ENCODE peak calls at places on chromosomes 2 and 18, in six cellular contexts. N, T, Y, D, W and P are unnamed samples.

GRCh38 chr18:36296591-36297418 is 708 bp upstream of the FHOD3 start:
- DNase-seq in W (peak; percentile 48), T (peak; percentile 78), N (no peak), Y (no peak), D (peak; percentile 50), P (peak; percentile 90)

GRCh38 chr2:156342252-156343095 is 10.0 kb upstream of the NR4A2 start:
- DNase-seq in T (peak; percentile 95), N (peak; percentile 87), D (peak; percentile 84), W (peak; percentile 94), Y (peak; percentile 97), P (peak; percentile 96)

GRCh38 chr2:11757101-11757500 is 10.7 kb downstream of the LPIN1 start:
- DNase-seq in T (no peak), W (no peak), D (no peak), Y (no peak), N (no peak), P (no peak)

GRCh38 chr18:46335551-46336059 is 231.4 kb downstream of the HAUS1 start:
- DNase-seq in W (no peak), D (no peak), Y (no peak), T (no peak), N (no peak), P (no peak)

GRCh38 chr18:33745396-33745795 is 167.4 kb downstream of the ASXL3 start:
- DNase-seq in T (no peak), W (no peak), N (no peak), Y (no peak), D (no peak), P (no peak)

GRCh38 chr18:48872234-48873145 is 78.3 kb downstream of the SMAD7 start:
- DNase-seq in W (peak; percentile 17), D (no peak), Y (no peak), N (no peak), T (no peak), P (no peak)

GRCh38 chr2:133581027-133581760 is 12.9 kb upstream of the NCKAP5 start:
- DNase-seq in D (peak; percentile 36), T (no peak), W (peak; percentile 18), Y (no peak), N (no peak), P (no peak)

GRCh38 chr2:14530506-14530905 is 102.0 kb upstream of the LRATD1 start:
- DNase-seq in D (no peak), N (no peak), Y (no peak), T (no peak), W (no peak), P (peak; percentile 66)

GRCh38 chr2:99775585-99775984 is 285.8 kb upstream of the REV1 start:
- DNase-seq in T (no peak), W (peak; percentile 10), N (no peak), Y (no peak), D (peak; percentile 33), P (peak; percentile 9)

GRCh38 chr2:177314194-177314593 is 49.7 kb upstream of the NFE2L2 start:
- DNase-seq in N (no peak), Y (no peak), D (peak; percentile 74), T (no peak), W (peak; percentile 52), P (peak; percentile 63)

GRCh38 chr2:150110548-150110947 is 376.9 kb downstream of the RND3 start:
- DNase-seq in N (no peak), D (no peak), T (no peak), Y (no peak), W (no peak), P (no peak)

GRCh38 chr2:200812122-200813022 is 662 bp downstream of the BZW1 start:
- DNase-seq in Y (peak; percentile 81), T (peak; percentile 86), D (no peak), N (peak; percentile 67), W (peak; percentile 70), P (peak; percentile 82)

GRCh38 chr2:238158807-238159539 is at the start of gene ERFE:
- DNase-seq in N (no peak), Y (no peak), T (no peak), D (no peak), W (peak; percentile 61), P (no peak)

GRCh38 chr2:3981446-3981845 is 278.1 kb downstream of the DCDC2C start:
- DNase-seq in W (no peak), Y (no peak), T (no peak), D (no peak), N (no peak), P (no peak)

GRCh38 chr2:131126436-131126835 is 21.3 kb downstream of the PLEKHB2 start:
- DNase-seq in D (no peak), W (no peak), T (no peak), Y (no peak), N (no peak), P (no peak)

GRCh38 chr2:3627500-3628100 is 30.4 kb upstream of the ALLC start:
- DNase-seq in W (no peak), T (peak; percentile 10), Y (peak; percentile 8), D (no peak), N (no peak), P (no peak)

GRCh38 chr18:44507729-44508325 is 172.9 kb upstream of the SETBP1 start:
- DNase-seq in D (no peak), W (no peak), Y (no peak), N (peak; percentile 78), T (peak; percentile 29), P (no peak)

GRCh38 chr2:19609266-19609665 is 250.8 kb upstream of the OSR1 start:
- DNase-seq in T (no peak), W (no peak), N (no peak), Y (no peak), D (no peak), P (no peak)

GRCh38 chr2:154875999-154876398 is 177.5 kb downstream of the KCNJ3 start:
- DNase-seq in T (no peak), N (no peak), D (no peak), W (no peak), Y (no peak), P (no peak)

GRCh38 chr2:160042054-160042453 is 20.4 kb downstream of the PLA2R1 start:
- DNase-seq in T (no peak), N (no peak), D (no peak), W (peak; percentile 47), Y (no peak), P (no peak)

GRCh38 chr2:26571316-26571715 is 69.8 kb downstream of the CIB4 start:
- DNase-seq in D (no peak), W (no peak), Y (no peak), T (no peak), N (peak; percentile 26), P (no peak)

GRCh38 chr2:232628466-232629200 is 4.8 kb upstream of the EFHD1 start:
- DNase-seq in D (no peak), Y (no peak), N (no peak), T (no peak), W (no peak), P (no peak)

GRCh38 chr18:7566587-7567486 is at the start of gene PTPRM:
- DNase-seq in W (peak; percentile 88), Y (peak; percentile 82), D (no peak), T (peak; percentile 87), N (no peak), P (peak; percentile 80)

GRCh38 chr2:241665731-241666440 is 20.7 kb downstream of the DTYMK start:
- DNase-seq in D (no peak), T (no peak), W (no peak), N (no peak), Y (no peak), P (no peak)

GRCh38 chr2:179180242-179180641 is 84.4 kb downstream of the SESTD1 start:
- DNase-seq in W (no peak), Y (no peak), T (no peak), D (no peak), N (no peak), P (no peak)
- TF ChIP-seq CTCF in W (no peak), Y (no peak), T (no peak), D (no peak), N (no peak), P (no peak)

GRCh38 chr2:62415019-62415431 is 91.0 kb downstream of the TMEM17 start:
- DNase-seq in N (no peak), T (no peak), D (no peak), W (no peak), Y (no peak), P (no peak)

GRCh38 chr2:62410015-62410453 is 96.0 kb downstream of the TMEM17 start:
- DNase-seq in W (no peak), N (no peak), T (no peak), Y (no peak), D (no peak), P (no peak)

GRCh38 chr2:62413116-62413663 is 92.8 kb downstream of the TMEM17 start:
- DNase-seq in W (no peak), T (no peak), D (no peak), Y (no peak), N (no peak), P (no peak)

GRCh38 chr2:62410926-62411456 is 95.0 kb downstream of the TMEM17 start:
- DNase-seq in W (no peak), T (no peak), Y (no peak), N (no peak), D (no peak), P (no peak)

DNA sequence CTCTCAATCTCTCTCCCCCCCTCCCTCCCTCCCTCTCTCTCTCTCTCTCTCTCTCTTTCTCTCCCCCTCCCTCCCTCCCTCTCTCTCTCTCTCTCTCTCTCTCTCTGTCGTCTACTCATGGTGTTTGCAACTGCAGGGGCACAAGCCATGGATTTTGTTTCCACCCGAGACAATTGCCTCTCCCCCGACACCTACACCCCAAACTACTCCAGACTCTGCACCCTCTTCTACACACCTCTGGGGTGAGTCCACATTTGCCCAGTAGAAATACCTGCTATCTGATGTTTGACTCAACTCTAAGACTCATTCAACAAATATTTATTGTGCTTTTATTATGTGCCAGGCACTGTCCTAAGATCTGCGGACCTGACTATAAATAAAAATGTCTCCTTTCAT is 93.7 kb downstream of the TMEM17 start:
- DNase-seq in D (no peak), N (no peak), T (no peak), W (peak; percentile 65), Y (no peak), P (peak; percentile 6)
- TF ChIP-seq CTCF in D (no peak), N (peak; percentile 34), T (no peak), W (no peak), Y (peak; percentile 21), P (no peak)

GRCh38 chr2:71154798-71155197 is 24.4 kb downstream of the MPHOSPH10 start:
- DNase-seq in Y (no peak), W (peak; percentile 60), D (no peak), T (no peak), N (no peak), P (no peak)
- TF ChIP-seq CTCF in Y (no peak), W (peak; percentile 59), D (peak; percentile 9), T (no peak), N (no peak), P (no peak)

DNA sequence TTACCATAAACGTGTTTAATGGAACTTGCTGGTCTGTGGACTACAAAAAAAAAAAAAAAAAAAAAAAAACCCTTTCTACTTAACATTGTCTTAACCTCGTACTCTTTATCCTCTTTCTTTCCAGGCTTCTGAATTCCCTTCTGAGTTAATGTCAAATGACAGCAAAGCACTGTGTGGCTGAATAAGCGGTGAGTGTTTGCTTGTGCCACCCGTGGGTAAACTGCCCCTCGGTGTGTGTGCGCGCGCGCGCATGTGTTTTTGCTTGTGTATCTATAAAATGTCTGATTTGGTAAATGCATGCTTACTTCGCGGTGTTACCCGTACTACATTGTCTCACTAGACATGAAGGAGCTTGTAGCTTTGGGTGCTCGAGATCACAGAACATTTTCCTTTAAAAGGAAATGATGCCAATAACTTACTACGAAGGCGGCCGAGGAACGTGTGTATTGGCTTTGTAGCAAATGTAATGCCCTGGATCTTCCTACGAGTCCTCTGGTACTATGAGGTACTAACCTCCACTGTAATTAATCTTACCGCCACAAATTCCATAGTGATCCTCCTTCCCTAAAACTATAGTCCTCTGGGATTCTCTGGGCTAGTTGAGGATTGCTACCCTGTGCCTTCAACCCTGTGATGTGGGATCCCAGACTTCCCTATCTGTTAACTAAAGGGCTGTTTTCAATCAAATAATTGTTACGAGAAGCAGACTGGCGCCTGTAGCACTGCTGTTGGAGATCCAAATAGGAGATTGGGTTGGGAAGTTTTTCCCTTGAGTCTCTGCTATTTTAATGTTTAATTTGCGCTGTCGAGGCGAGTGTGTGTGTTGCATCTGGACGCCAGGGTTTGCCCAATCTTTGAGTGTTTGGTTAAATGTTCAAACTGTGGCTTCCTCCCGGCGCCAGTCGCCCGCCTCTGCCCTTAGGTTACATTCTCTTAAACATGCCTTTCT is 1.1 kb downstream of the ID2 start:
- DNase-seq in D (no peak), N (no peak), T (peak; percentile 52), W (peak; percentile 52), Y (peak; percentile 45), P (peak; percentile 71)
- TF ChIP-seq CTCF in D (no peak), N (no peak), T (no peak), W (no peak), Y (no peak), P (no peak)